ENCODE peak calls at places on chromosome 12, in six cellular contexts. V is HepG2, X is GM12892, U is K562, Z is H1, O is GM12878. T is an unnamed sample.

GRCh38 chr12:56151672-56152131 is 685 bp upstream of the MYL6B start:
- DNase-seq in U (peak), Z (no peak), O (no peak), X (peak), V (peak), T (no peak)

GRCh38 chr12:23536293-23536692 is 413.2 kb downstream of the SOX5 start:
- DNase-seq in U (no peak), X (no peak), O (peak), Z (no peak), V (no peak), T (no peak)

GRCh38 chr12:5034605-5035004 is 9.1 kb upstream of the KCNA5 start:
- DNase-seq in O (no peak), X (no peak), V (no peak), U (no peak), Z (no peak), T (no peak)

GRCh38 chr12:92208613-92209121 is 63.0 kb upstream of the BTG1 start:
- DNase-seq in O (peak), U (no peak), V (no peak), Z (no peak), X (no peak), T (no peak)

GRCh38 chr12:29039013-29039412 is 110.1 kb upstream of the FAR2 start:
- DNase-seq in Z (no peak), O (no peak), X (no peak), U (no peak), V (no peak), T (no peak)

GRCh38 chr12:69341328-69341727 is 6.9 kb upstream of the LYZ start:
- DNase-seq in V (no peak), Z (no peak), X (no peak), O (no peak), U (peak), T (no peak)

GRCh38 chr12:66963901-66964300 is 285.0 kb upstream of the GRIP1 start:
- DNase-seq in X (no peak), O (no peak), U (no peak), Z (no peak), V (no peak), T (no peak)

GRCh38 chr12:59620326-59620725 is 24.5 kb downstream of the SLC16A7 start:
- DNase-seq in O (no peak), U (no peak), V (no peak), X (no peak), Z (no peak), T (no peak)

GRCh38 chr12:132327351-132328171 is 1.8 kb downstream of the GALNT9 start:
- DNase-seq in Z (no peak), V (no peak), O (no peak), X (no peak), U (no peak), T (no peak)

GRCh38 chr12:62934799-62935674 is at the start of gene PPM1H:
- DNase-seq in V (peak), Z (peak), O (no peak), U (peak), X (peak), T (peak)

GRCh38 chr12:82412246-82412645 is 53.9 kb downstream of the METTL25 start:
- DNase-seq in Z (no peak), U (no peak), O (no peak), X (no peak), V (no peak), T (no peak)

GRCh38 chr12:49293056-49293956 is 1.6 kb upstream of the PRPH start:
- DNase-seq in O (no peak), V (no peak), Z (no peak), X (no peak), U (no peak), T (no peak)

GRCh38 chr12:128325646-128326045 is 58.7 kb downstream of the TMEM132C start:
- DNase-seq in Z (no peak), O (no peak), X (no peak), V (no peak), U (no peak), T (no peak)

GRCh38 chr12:93127582-93128331 is 198.7 kb upstream of the EEA1 start:
- DNase-seq in V (peak), U (peak), X (no peak), O (no peak), Z (no peak), T (no peak)

GRCh38 chr12:98424726-98425401 is 90.5 kb upstream of the TMPO start:
- DNase-seq in V (peak), O (no peak), X (no peak), Z (no peak), U (peak), T (peak)

GRCh38 chr12:81257952-81258551 is 180.2 kb downstream of the ACSS3 start:
- DNase-seq in Z (no peak), U (no peak), V (peak), O (no peak), X (no peak), T (no peak)

GRCh38 chr12:112964915-112965314 is 13.4 kb upstream of the OAS2 start:
- DNase-seq in V (no peak), Z (no peak), X (no peak), U (no peak), O (no peak), T (no peak)

GRCh38 chr12:20030847-20031246 is 337.5 kb upstream of the PDE3A start:
- DNase-seq in V (no peak), Z (no peak), O (no peak), U (no peak), X (no peak), T (no peak)

GRCh38 chr12:92602476-92602875 is 100.3 kb upstream of the PLEKHG7 start:
- DNase-seq in Z (no peak), X (no peak), V (no peak), U (no peak), O (no peak), T (no peak)

GRCh38 chr12:47267571-47267970 is 187.8 kb upstream of the AMIGO2 start:
- DNase-seq in V (no peak), U (no peak), O (no peak), X (no peak), Z (no peak), T (no peak)

GRCh38 chr12:75848533-75848932 is 183.0 kb downstream of the PHLDA1 start:
- DNase-seq in U (no peak), Z (no peak), V (no peak), X (no peak), O (no peak), T (no peak)

GRCh38 chr12:15886372-15887042 is 4.3 kb downstream of the STRAP start:
- DNase-seq in U (no peak), X (no peak), V (peak), O (no peak), Z (no peak), T (no peak)

GRCh38 chr12:5768171-5768879 is 176.7 kb downstream of the ANO2 start:
- DNase-seq in X (no peak), O (no peak), V (no peak), U (no peak), Z (no peak), T (no peak)

GRCh38 chr12:7542813-7543212 is 39.2 kb upstream of the CD163 start:
- DNase-seq in O (no peak), Z (no peak), X (no peak), U (no peak), V (no peak), T (no peak)

GRCh38 chr12:122687091-122687490 is 16.1 kb downstream of the HCAR2 start:
- DNase-seq in V (no peak), O (no peak), X (no peak), Z (no peak), U (no peak), T (no peak)

GRCh38 chr12:132185698-132186097 is 41.4 kb downstream of the NOC4L start:
- DNase-seq in X (no peak), V (no peak), Z (no peak), U (no peak), O (no peak), T (no peak)

DNA sequence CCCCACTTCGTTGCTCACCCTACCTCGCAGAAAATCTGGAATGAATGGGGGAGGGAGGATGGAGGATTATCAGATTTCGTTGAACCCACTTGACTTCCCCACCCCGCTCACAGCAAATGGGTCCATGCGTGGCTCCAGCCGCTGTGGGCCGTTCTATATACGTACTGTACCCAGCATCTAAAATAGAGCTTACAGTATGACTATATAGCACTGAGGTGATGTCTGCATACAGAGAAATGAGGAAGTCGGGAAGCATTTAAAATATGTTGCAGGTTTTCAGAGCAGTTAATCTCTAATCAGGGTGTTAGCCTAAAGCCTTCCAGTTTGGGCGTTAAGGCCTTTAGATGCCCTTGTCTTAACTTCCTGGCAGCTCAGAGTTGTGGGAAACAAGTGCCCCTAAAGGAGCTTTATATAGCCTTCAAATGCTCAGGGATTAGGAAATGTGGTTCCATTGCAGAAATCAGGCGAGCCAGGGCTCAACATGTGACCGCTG is 1.4 kb downstream of the BICDL1 start:
- DNase-seq in O (no peak), V (no peak), Z (no peak), U (no peak), X (no peak), T (no peak)
- TF ChIP-seq POLR2AphosphoS5 in O (no peak), V (no peak), Z (no peak), U (no peak), X (no peak), T (no peak)

GRCh38 chr12:11798856-11799530 is 149.5 kb downstream of the ETV6 start:
- DNase-seq in U (peak), Z (no peak), X (no peak), V (peak), O (no peak), T (no peak)
- TF ChIP-seq TAF1 in U (no peak), Z (no peak), X (no peak), V (no peak), O (no peak), T (no peak)

GRCh38 chr12:57719777-57720605 is 18.6 kb downstream of the AGAP2 start:
- DNase-seq in U (no peak), O (no peak), Z (no peak), V (no peak), X (no peak), T (peak)
- TF ChIP-seq POLR2A in U (no peak), O (no peak), Z (no peak), V (no peak), X (no peak), T (no peak)

DNA sequence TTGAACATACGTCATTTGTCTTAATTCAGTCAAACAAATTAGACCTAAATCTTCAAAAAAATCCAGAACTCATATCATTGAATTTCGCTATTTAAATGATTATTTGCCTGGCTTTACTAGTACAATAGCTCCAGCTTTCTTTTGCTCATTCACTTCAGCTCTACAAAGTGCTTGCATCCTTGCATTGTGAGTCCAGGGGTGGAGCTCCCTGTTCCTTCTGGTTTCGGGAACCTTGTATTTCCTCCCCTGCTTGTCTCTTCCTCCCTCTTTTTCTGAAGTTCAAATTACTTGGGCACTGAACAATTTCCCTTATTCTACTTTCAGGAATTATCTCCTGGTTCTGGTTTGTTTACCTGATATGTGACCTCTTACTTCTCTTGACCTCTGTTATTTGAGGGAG is 58.1 kb upstream of the KITLG start:
- DNase-seq in U (no peak), X (no peak), Z (no peak), O (no peak), V (no peak), T (no peak)
- TF ChIP-seq POLR2AphosphoS5 in U (no peak), X (no peak), Z (no peak), O (no peak), V (no peak), T (no peak)

GRCh38 chr12:114026805-114027204 is 60.7 kb upstream of the RBM19 start:
- DNase-seq in V (no peak), Z (no peak), U (no peak), X (no peak), O (no peak), T (no peak)

GRCh38 chr12:114025935-114026334 is 59.8 kb upstream of the RBM19 start:
- DNase-seq in X (no peak), U (no peak), V (no peak), Z (no peak), O (no peak), T (no peak)
- TF ChIP-seq TAF1 in X (no peak), U (no peak), V (no peak), Z (no peak), O (no peak), T (no peak)

DNA sequence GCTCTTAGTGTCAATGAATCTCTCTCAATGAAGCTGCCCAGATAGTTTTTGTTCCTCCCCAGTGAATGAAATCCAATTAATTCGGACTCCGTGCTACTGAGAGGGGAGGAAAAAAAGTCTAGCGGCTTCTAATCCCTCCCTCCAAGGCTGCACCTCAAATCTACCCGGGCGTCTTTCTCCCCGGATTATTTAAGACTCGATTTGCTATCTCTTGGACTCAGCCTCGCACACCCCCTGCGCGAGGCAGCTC is 134 bp downstream of the DUSP6 start:
- DNase-seq in V (no peak), Z (no peak), X (no peak), U (no peak), O (no peak), T (no peak)
- TF ChIP-seq POLR2A in V (no peak), Z (no peak), X (no peak), U (no peak), O (no peak), T (no peak)

GRCh38 chr12:119177724-119178380 is 879 bp upstream of the HSPB8 start:
- DNase-seq in U (no peak), O (no peak), Z (no peak), V (no peak), X (no peak), T (no peak)

GRCh38 chr12:119177056-119177325 is 1.7 kb upstream of the HSPB8 start:
- DNase-seq in X (no peak), Z (no peak), O (no peak), V (no peak), U (no peak), T (no peak)

GRCh38 chr12:119175115-119175514 is 3.6 kb upstream of the HSPB8 start:
- DNase-seq in Z (no peak), V (no peak), X (no peak), U (no peak), O (no peak), T (no peak)

GRCh38 chr12:119178544-119179334 is at the start of gene HSPB8:
- DNase-seq in V (peak), U (peak), Z (no peak), O (no peak), X (no peak), T (no peak)

GRCh38 chr12:119176267-119177055 is 2.3 kb upstream of the HSPB8 start:
- DNase-seq in X (no peak), O (no peak), V (peak), U (no peak), Z (no peak), T (no peak)
- TF ChIP-seq POLR2AphosphoS5 in X (no peak), O (no peak), V (no peak), U (no peak), Z (no peak), T (no peak)